ENCODE peak calls at places on chromosomes 5 and 9, in five cellular contexts. J is amniotic epithelial cell; O is activated effector memory CD4-positive, alpha-beta T cell treated with Interleukin-2 at 50 U/mL for 16 hours; P is amniotic stem cell; N is left cardiac atrium. E is an unnamed sample.
A peak's percentile ranks its signal among the peaks of the same experiment; 100 is the strongest.

GRCh38 chr5:25688156-25688555 is 1043.4 kb upstream of the CDH10 start:
- DNase-seq in N (no peak), J (no peak), P (no peak), O (no peak), E (no peak)

GRCh38 chr9:73845539-73845938 is 651.6 kb upstream of the RORB start:
- DNase-seq in P (no peak), N (no peak), O (no peak), J (no peak), E (no peak)

GRCh38 chr5:132071338-132071707 is 2.3 kb upstream of the CSF2 start:
- DNase-seq in J (no peak), P (no peak), N (no peak), O (no peak), E (no peak)

GRCh38 chr9:100394819-100395218 is 32.1 kb upstream of the MSANTD3 start:
- DNase-seq in N (no peak), J (peak; percentile 16), P (no peak), O (no peak), E (peak; percentile 62)

GRCh38 chr9:38681747-38682227 is 38.1 kb downstream of the FAM240B start:
- DNase-seq in O (no peak), P (peak; percentile 59), N (no peak), J (peak; percentile 93), E (peak; percentile 90)

GRCh38 chr5:41264019-41264418 is 50.7 kb upstream of the C6 start:
- DNase-seq in N (peak; percentile 36), J (no peak), O (no peak), P (no peak), E (no peak)

GRCh38 chr9:1042466-1042865 is 7.7 kb upstream of the DMRT2 start:
- DNase-seq in O (no peak), N (no peak), J (no peak), P (no peak), E (no peak)

GRCh38 chr9:125506045-125506444 is 201.0 kb downstream of the MAPKAP1 start:
- DNase-seq in P (no peak), O (no peak), N (no peak), J (peak; percentile 23), E (no peak)

GRCh38 chr5:170538096-170538465 is 34.3 kb downstream of the KCNIP1 start:
- DNase-seq in P (no peak), N (no peak), J (no peak), O (no peak), E (no peak)

GRCh38 chr5:40754381-40755092 is 1.2 kb downstream of the TTC33 start:
- DNase-seq in O (no peak), N (no peak), J (peak; percentile 75), P (no peak), E (peak; percentile 88)

GRCh38 chr5:31343946-31344345 is 150.5 kb downstream of the CDH6 start:
- DNase-seq in O (no peak), P (no peak), J (no peak), N (no peak), E (no peak)

GRCh38 chr9:96450613-96451544 is 910 bp downstream of the HABP4 start:
- DNase-seq in J (peak; percentile 15), O (peak; percentile 30), P (no peak), N (peak; percentile 33), E (peak; percentile 61)

GRCh38 chr5:176754376-176754942 is 55.9 kb upstream of the UNC5A start:
- DNase-seq in P (no peak), N (no peak), J (no peak), O (no peak), E (peak; percentile 7)

GRCh38 chr5:31854181-31854624 is 215.3 kb downstream of the PDZD2 start:
- DNase-seq in P (no peak), J (peak; percentile 59), N (peak; percentile 36), O (no peak), E (peak; percentile 68)

GRCh38 chr9:36839131-36839885 is 194.8 kb downstream of the PAX5 start:
- DNase-seq in O (no peak), N (no peak), P (no peak), J (no peak), E (no peak)

GRCh38 chr5:88489433-88489832 is 220.8 kb upstream of the TMEM161B start:
- DNase-seq in N (no peak), P (no peak), O (no peak), J (no peak), E (no peak)

GRCh38 chr5:98927242-98927987 is 1.4 kb downstream of the CHD1 start:
- DNase-seq in N (peak; percentile 55), P (no peak), O (peak; percentile 41), J (peak; percentile 84), E (peak; percentile 87)

GRCh38 chr9:87428659-87429058 is 69.0 kb upstream of the DAPK1 start:
- DNase-seq in N (no peak), J (no peak), P (no peak), O (no peak), E (no peak)

GRCh38 chr5:142945321-142945720 is 175.1 kb downstream of the ARHGAP26 start:
- DNase-seq in O (no peak), J (no peak), P (no peak), N (no peak), E (no peak)

GRCh38 chr5:75656311-75657003 is 45.2 kb downstream of the ANKDD1B start:
- DNase-seq in N (no peak), J (peak; percentile 64), O (no peak), P (no peak), E (peak; percentile 68)

GRCh38 chr5:124342586-124342985 is 403.9 kb downstream of the ZNF608 start:
- DNase-seq in O (no peak), P (no peak), N (no peak), J (peak; percentile 18), E (peak; percentile 20)

GRCh38 chr5:13771011-13771571 is 173.4 kb downstream of the DNAH5 start:
- DNase-seq in O (no peak), J (no peak), P (no peak), N (no peak), E (peak; percentile 3)

GRCh38 chr9:101397746-101398334 is 578 bp downstream of the MRPL50 start:
- DNase-seq in N (no peak), O (no peak), P (no peak), J (peak; percentile 29), E (no peak)

GRCh38 chr5:15794117-15794985 is 294.4 kb downstream of the FBXL7 start:
- DNase-seq in O (no peak), P (no peak), J (no peak), N (no peak), E (peak; percentile 30)

GRCh38 chr5:80055491-80056170 is 20.5 kb downstream of the THBS4 start:
- DNase-seq in P (no peak), N (no peak), O (no peak), J (no peak), E (no peak)

GRCh38 chr9:73528922-73529321 is 377.3 kb downstream of the ANXA1 start:
- DNase-seq in P (no peak), O (no peak), N (no peak), J (no peak), E (no peak)

GRCh38 chr5:62450259-62450658 is 37.7 kb downstream of the IPO11 start:
- DNase-seq in J (peak; percentile 34), N (no peak), O (no peak), P (no peak), E (peak; percentile 23)

GRCh38 chr5:155943516-155944407 is 383.2 kb upstream of the SGCD start:
- DNase-seq in N (peak; percentile 60), P (peak; percentile 64), O (no peak), J (peak; percentile 1), E (peak; percentile 18)

GRCh38 chr9:7819984-7820383 is 20.4 kb upstream of the DMAC1 start:
- DNase-seq in J (no peak), N (no peak), O (no peak), P (no peak), E (no peak)

GRCh38 chr9:92141144-92142129 is 26.2 kb upstream of the SPTLC1 start:
- DNase-seq in O (no peak), N (peak; percentile 40), J (no peak), P (no peak), E (peak; percentile 55)

GRCh38 chr5:73796164-73797141 is 170.5 kb downstream of the ARHGEF28 start:
- DNase-seq in P (peak; percentile 39), N (peak; percentile 66), J (peak; percentile 97), O (no peak), E (peak; percentile 99)

GRCh38 chr5:53095931-53096525 is 13.5 kb downstream of the MOCS2 start:
- DNase-seq in N (peak; percentile 46), J (peak; percentile 63), P (no peak), O (peak; percentile 37), E (peak; percentile 64)

GRCh38 chr9:99169086-99169485 is 52.7 kb downstream of the ALG2 start:
- DNase-seq in J (no peak), P (no peak), O (no peak), N (no peak), E (no peak)